ENCODE peak calls at places on chromosome 16, in four cellular contexts. L is foreskin fibroblast, Y is hepatocyte, M is nephron progenitor cell. P is an unnamed sample.

GRCh38 chr16:83743720-83744119 is 64.1 kb upstream of the HSBP1 start:
- DNase-seq in M (no peak), Y (no peak), L (no peak), P (no peak)

GRCh38 chr16:24701521-24701951 is 27.9 kb upstream of the TNRC6A start:
- DNase-seq in Y (no peak), M (no peak), L (peak), P (no peak)

GRCh38 chr16:12096162-12096781 is 119.7 kb downstream of the SNX29 start:
- DNase-seq in Y (no peak), L (no peak), M (no peak), P (no peak)

GRCh38 chr16:67483731-67484525 is 581 bp upstream of the AGRP start:
- DNase-seq in M (no peak), L (no peak), Y (no peak), P (no peak)

GRCh38 chr16:1741553-1742165 is 29.7 kb downstream of the NME3 start:
- DNase-seq in L (no peak), Y (no peak), M (no peak), P (peak)

GRCh38 chr16:2476345-2476720 is 1.4 kb downstream of the TBC1D24 start:
- DNase-seq in L (no peak), Y (no peak), M (no peak), P (no peak)

GRCh38 chr16:84266451-84266850 is 26.6 kb upstream of the KCNG4 start:
- DNase-seq in M (peak), Y (peak), L (peak), P (peak)

GRCh38 chr16:49011807-49012345 is 269.8 kb downstream of the CBLN1 start:
- DNase-seq in M (no peak), Y (no peak), L (no peak), P (no peak)

GRCh38 chr16:69561901-69562300 is 3.9 kb upstream of the NFAT5 start:
- DNase-seq in M (no peak), Y (peak), L (no peak), P (no peak)

GRCh38 chr16:24524855-24525652 is 14.3 kb upstream of the RBBP6 start:
- DNase-seq in L (no peak), Y (no peak), M (no peak), P (no peak)

GRCh38 chr16:53112015-53112414 is 57.2 kb downstream of the CHD9 start:
- DNase-seq in M (no peak), Y (no peak), L (no peak), P (no peak)

GRCh38 chr16:82094942-82095540 is 60.0 kb downstream of the HSD17B2 start:
- DNase-seq in L (no peak), M (no peak), Y (no peak), P (no peak)

GRCh38 chr16:75621170-75621477 is 2.0 kb downstream of the ADAT1 start:
- DNase-seq in M (no peak), Y (peak), L (peak), P (no peak)

GRCh38 chr16:86762035-86762550 is 183.7 kb downstream of the FOXL1 start:
- DNase-seq in L (no peak), Y (no peak), M (no peak), P (no peak)

GRCh38 chr16:16992986-16993783 is 477.6 kb downstream of the XYLT1 start:
- DNase-seq in Y (no peak), M (peak), L (no peak), P (no peak)

GRCh38 chr16:54208262-54208661 is 78.3 kb downstream of the IRX3 start:
- DNase-seq in Y (no peak), M (no peak), L (no peak), P (no peak)

GRCh38 chr16:35188288-35189155 is 1729.1 kb downstream of the TP53TG3F start:
- DNase-seq in Y (no peak), L (no peak), M (no peak), P (no peak)

GRCh38 chr16:53415504-53415903 is 18.8 kb upstream of the RBL2 start:
- DNase-seq in L (no peak), M (no peak), Y (peak), P (no peak)

GRCh38 chr16:85621698-85622433 is 8.7 kb downstream of the GSE1 start:
- DNase-seq in Y (peak), M (no peak), L (no peak), P (no peak)

GRCh38 chr16:57263585-57264351 is 18.7 kb downstream of the ARL2BP start:
- DNase-seq in M (no peak), L (no peak), Y (no peak), P (no peak)

GRCh38 chr16:68126395-68126794 is 41.2 kb downstream of the NFATC3 start:
- DNase-seq in Y (no peak), M (no peak), L (no peak), P (no peak)

GRCh38 chr16:24523569-24523968 is 15.8 kb upstream of the RBBP6 start:
- DNase-seq in Y (peak), L (no peak), M (peak), P (no peak)

GRCh38 chr16:11893571-11893970 is 22.2 kb downstream of the GSPT1 start:
- DNase-seq in Y (no peak), M (no peak), L (no peak), P (no peak)

GRCh38 chr16:19980866-19981265 is 92.8 kb downstream of the GPR139 start:
- DNase-seq in M (peak), L (no peak), Y (peak), P (peak)

GRCh38 chr16:67086829-67087228 is 22.9 kb upstream of the PHAF1 start:
- DNase-seq in M (no peak), Y (no peak), L (no peak), P (no peak)

GRCh38 chr16:29811896-29812665 is at the start of gene PRRT2:
- DNase-seq in M (peak), Y (peak), L (no peak), P (peak)

GRCh38 chr16:1082266-1082951 is 9.9 kb downstream of the SSTR5 start:
- DNase-seq in Y (peak), M (no peak), L (no peak), P (no peak)

GRCh38 chr16:88005148-88005547 is 53.9 kb downstream of the BANP start:
- DNase-seq in M (peak), L (no peak), Y (no peak), P (peak)
- TF ChIP-seq CTCF in M (peak), L (no peak), Y (no peak), P (peak)

GRCh38 chr16:58756650-58757332 is 22.7 kb upstream of the GOT2 start:
- DNase-seq in L (no peak), Y (no peak), M (no peak), P (no peak)
- TF ChIP-seq CTCF in L (no peak), Y (no peak), M (no peak), P (no peak)

GRCh38 chr16:4388275-4389021 is 16.8 kb downstream of the VASN start:
- DNase-seq in L (no peak), M (peak), Y (no peak), P (no peak)
- TF ChIP-seq CTCF in L (no peak), M (no peak), Y (no peak), P (no peak)

GRCh38 chr16:64983983-64984382 is 137.9 kb downstream of the CDH11 start:
- DNase-seq in L (peak), M (peak), Y (peak), P (peak)
- TF ChIP-seq CTCF in L (peak), M (peak), Y (peak), P (peak)

DNA sequence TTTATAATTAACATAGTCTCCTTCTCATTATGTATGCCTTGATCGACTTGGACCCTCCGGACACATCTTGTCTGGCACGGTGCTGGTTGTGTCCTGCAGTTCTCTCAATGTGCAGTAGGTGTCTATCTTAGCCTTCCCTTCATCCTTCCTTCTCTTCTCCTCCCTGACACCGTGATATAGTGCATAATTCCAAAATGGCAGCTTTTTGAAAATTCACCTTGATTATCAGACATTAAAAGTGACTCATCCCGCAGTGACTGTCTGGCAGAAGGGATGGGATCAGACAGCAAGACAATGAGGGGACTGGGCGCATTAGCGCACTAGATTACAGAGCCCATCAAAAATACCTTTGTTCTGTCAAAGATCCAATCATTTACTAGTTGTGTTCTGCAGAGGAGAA is 70.0 kb upstream of the PMFBP1 start:
- DNase-seq in M (peak), Y (peak), L (peak), P (peak)
- TF ChIP-seq CTCF in M (peak), Y (peak), L (peak), P (peak)

GRCh38 chr16:27223226-27223610 is 19.9 kb downstream of the KDM8 start:
- DNase-seq in Y (no peak), L (no peak), M (no peak), P (no peak)
- TF ChIP-seq CTCF in Y (no peak), L (peak), M (no peak), P (no peak)

P was measured in glutamatergic neuron.